ENCODE peak calls at places on chromosomes 1 and 21, in six cellular contexts. One of them, this sample, is unnamed.

GRCh38 chr1:28971980-28972771 is 57.8 kb downstream of the EPB41 start:
- DNase-seq in small intestine: no peak
- DNase-seq in CD8-positive, alpha-beta memory T cell: no peak
- DNase-seq in pancreas: no peak
- DNase-seq in brain microvascular endothelial cell: peak
- DNase-seq in bronchial epithelial cell: peak
- DNase-seq in this sample: peak

GRCh38 chr1:116983678-116984077 is 17.9 kb upstream of the CD101 start:
- DNase-seq in small intestine: peak
- DNase-seq in CD8-positive, alpha-beta memory T cell: no peak
- DNase-seq in pancreas: no peak
- DNase-seq in brain microvascular endothelial cell: no peak
- DNase-seq in bronchial epithelial cell: no peak
- DNase-seq in this sample: no peak

GRCh38 chr1:230812568-230812967 is 55.8 kb downstream of the C1orf198 start:
- DNase-seq in small intestine: no peak
- DNase-seq in CD8-positive, alpha-beta memory T cell: no peak
- DNase-seq in pancreas: no peak
- DNase-seq in brain microvascular endothelial cell: no peak
- DNase-seq in bronchial epithelial cell: no peak
- DNase-seq in this sample: no peak

GRCh38 chr1:228922722-228923376 is 187.6 kb downstream of the RHOU start:
- DNase-seq in small intestine: no peak
- DNase-seq in CD8-positive, alpha-beta memory T cell: no peak
- DNase-seq in pancreas: no peak
- DNase-seq in brain microvascular endothelial cell: no peak
- DNase-seq in bronchial epithelial cell: no peak
- DNase-seq in this sample: no peak

GRCh38 chr1:1243807-1244191 is 2.7 kb downstream of the C1QTNF12 start:
- DNase-seq in small intestine: no peak
- DNase-seq in CD8-positive, alpha-beta memory T cell: no peak
- DNase-seq in pancreas: no peak
- DNase-seq in brain microvascular endothelial cell: no peak
- DNase-seq in bronchial epithelial cell: no peak
- DNase-seq in this sample: no peak

GRCh38 chr21:41885341-41886024 is 6.3 kb upstream of the PRDM15 start:
- DNase-seq in small intestine: no peak
- DNase-seq in CD8-positive, alpha-beta memory T cell: no peak
- DNase-seq in pancreas: no peak
- DNase-seq in brain microvascular endothelial cell: no peak
- DNase-seq in bronchial epithelial cell: no peak
- DNase-seq in this sample: no peak

GRCh38 chr1:232416026-232416568 is 213.8 kb downstream of the SIPA1L2 start:
- DNase-seq in small intestine: no peak
- DNase-seq in CD8-positive, alpha-beta memory T cell: no peak
- DNase-seq in pancreas: no peak
- DNase-seq in brain microvascular endothelial cell: no peak
- DNase-seq in bronchial epithelial cell: peak
- DNase-seq in this sample: no peak

GRCh38 chr1:36481091-36481490 is 1.6 kb downstream of the CSF3R start:
- DNase-seq in small intestine: no peak
- DNase-seq in CD8-positive, alpha-beta memory T cell: no peak
- DNase-seq in pancreas: no peak
- DNase-seq in brain microvascular endothelial cell: no peak
- DNase-seq in bronchial epithelial cell: no peak
- DNase-seq in this sample: no peak

GRCh38 chr1:211635602-211636205 is 39.7 kb downstream of the NEK2 start:
- DNase-seq in small intestine: no peak
- DNase-seq in CD8-positive, alpha-beta memory T cell: no peak
- DNase-seq in pancreas: no peak
- DNase-seq in brain microvascular endothelial cell: no peak
- DNase-seq in bronchial epithelial cell: no peak
- DNase-seq in this sample: peak

GRCh38 chr1:164617607-164618564 is 58.9 kb downstream of the PBX1 start:
- DNase-seq in small intestine: no peak
- DNase-seq in CD8-positive, alpha-beta memory T cell: no peak
- DNase-seq in pancreas: no peak
- DNase-seq in brain microvascular endothelial cell: peak
- DNase-seq in bronchial epithelial cell: peak
- DNase-seq in this sample: peak

GRCh38 chr1:3113047-3113740 is 44.2 kb downstream of the PRDM16 start:
- DNase-seq in small intestine: no peak
- DNase-seq in CD8-positive, alpha-beta memory T cell: no peak
- DNase-seq in pancreas: no peak
- DNase-seq in brain microvascular endothelial cell: no peak
- DNase-seq in bronchial epithelial cell: peak
- DNase-seq in this sample: no peak

GRCh38 chr1:178436899-178437298 is 59.9 kb downstream of the CLEC20A start:
- DNase-seq in small intestine: no peak
- DNase-seq in CD8-positive, alpha-beta memory T cell: no peak
- DNase-seq in pancreas: no peak
- DNase-seq in brain microvascular endothelial cell: no peak
- DNase-seq in bronchial epithelial cell: no peak
- DNase-seq in this sample: no peak

GRCh38 chr1:24501371-24502167 is 1.1 kb upstream of the RCAN3 start:
- DNase-seq in small intestine: peak
- DNase-seq in CD8-positive, alpha-beta memory T cell: no peak
- DNase-seq in pancreas: no peak
- DNase-seq in brain microvascular endothelial cell: peak
- DNase-seq in bronchial epithelial cell: peak
- DNase-seq in this sample: peak

GRCh38 chr1:209648931-209649776 is 3.1 kb downstream of the LAMB3 start:
- DNase-seq in small intestine: peak
- DNase-seq in CD8-positive, alpha-beta memory T cell: no peak
- DNase-seq in pancreas: peak
- DNase-seq in brain microvascular endothelial cell: peak
- DNase-seq in bronchial epithelial cell: peak
- DNase-seq in this sample: peak

GRCh38 chr1:41629571-41629970 is 145.1 kb upstream of the EDN2 start:
- DNase-seq in small intestine: no peak
- DNase-seq in CD8-positive, alpha-beta memory T cell: no peak
- DNase-seq in pancreas: no peak
- DNase-seq in brain microvascular endothelial cell: peak
- DNase-seq in bronchial epithelial cell: peak
- DNase-seq in this sample: peak

GRCh38 chr1:197388801-197389200 is 120.7 kb downstream of the CRB1 start:
- DNase-seq in small intestine: no peak
- DNase-seq in CD8-positive, alpha-beta memory T cell: no peak
- DNase-seq in pancreas: no peak
- DNase-seq in brain microvascular endothelial cell: peak
- DNase-seq in bronchial epithelial cell: no peak
- DNase-seq in this sample: no peak

GRCh38 chr1:237901284-237901870 is 10.7 kb upstream of the ZP4 start:
- DNase-seq in small intestine: peak
- DNase-seq in CD8-positive, alpha-beta memory T cell: no peak
- DNase-seq in pancreas: peak
- DNase-seq in brain microvascular endothelial cell: no peak
- DNase-seq in bronchial epithelial cell: peak
- DNase-seq in this sample: peak

GRCh38 chr1:161502181-161502580 is 3.1 kb upstream of the FCGR2A start:
- DNase-seq in small intestine: no peak
- DNase-seq in CD8-positive, alpha-beta memory T cell: no peak
- DNase-seq in pancreas: no peak
- DNase-seq in brain microvascular endothelial cell: no peak
- DNase-seq in bronchial epithelial cell: no peak
- DNase-seq in this sample: no peak
- H3K4me3 ChIP-seq in small intestine: no peak
- H3K4me3 ChIP-seq in CD8-positive, alpha-beta memory T cell: no peak
- H3K4me3 ChIP-seq in pancreas: no peak
- H3K4me3 ChIP-seq in brain microvascular endothelial cell: no peak
- H3K4me3 ChIP-seq in bronchial epithelial cell: no peak
- H3K4me3 ChIP-seq in this sample: no peak

GRCh38 chr1:21048462-21048861 is 128.2 kb downstream of the EIF4G3 start:
- DNase-seq in small intestine: no peak
- DNase-seq in CD8-positive, alpha-beta memory T cell: no peak
- DNase-seq in pancreas: no peak
- DNase-seq in brain microvascular endothelial cell: no peak
- DNase-seq in bronchial epithelial cell: no peak
- DNase-seq in this sample: no peak

GRCh38 chr1:21045351-21045750 is 131.3 kb downstream of the EIF4G3 start:
- DNase-seq in small intestine: no peak
- DNase-seq in CD8-positive, alpha-beta memory T cell: no peak
- DNase-seq in pancreas: no peak
- DNase-seq in brain microvascular endothelial cell: no peak
- DNase-seq in bronchial epithelial cell: no peak
- DNase-seq in this sample: peak

GRCh38 chr1:21046132-21046531 is 130.6 kb downstream of the EIF4G3 start:
- DNase-seq in small intestine: no peak
- DNase-seq in CD8-positive, alpha-beta memory T cell: no peak
- DNase-seq in pancreas: no peak
- DNase-seq in brain microvascular endothelial cell: no peak
- DNase-seq in bronchial epithelial cell: no peak
- DNase-seq in this sample: no peak

DNA sequence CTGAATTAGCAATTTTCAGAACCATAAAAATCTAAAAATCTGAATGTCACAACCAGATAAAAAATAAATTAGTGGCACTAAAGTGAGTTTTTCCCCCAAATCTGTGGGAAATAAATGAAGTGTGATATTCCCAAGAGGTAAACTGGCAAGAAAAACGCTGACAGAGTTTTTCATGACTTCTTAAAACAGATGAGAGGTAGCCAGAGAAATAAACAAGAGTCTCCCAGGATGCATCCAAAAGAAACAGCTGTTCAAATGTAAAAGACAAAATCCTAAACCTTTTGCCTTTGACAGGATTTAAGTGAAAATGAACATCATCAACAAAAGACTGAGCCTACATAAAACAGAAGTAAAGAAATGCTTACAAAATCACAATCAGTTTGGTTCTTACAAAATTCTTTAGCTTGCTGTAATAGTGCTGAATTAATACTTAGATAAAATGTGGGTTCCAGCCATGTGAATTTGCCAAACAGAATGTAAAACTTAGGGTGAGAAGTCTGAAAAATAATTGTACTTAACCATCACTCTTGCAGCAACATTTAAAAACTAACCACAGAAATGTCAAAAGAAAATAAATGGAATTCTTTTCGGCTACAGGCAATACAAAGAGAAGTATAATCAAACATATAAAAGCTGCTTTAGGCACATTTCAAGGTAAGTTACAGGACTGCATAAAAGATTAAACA is 133.6 kb downstream of the EIF4G3 start:
- DNase-seq in small intestine: no peak
- DNase-seq in CD8-positive, alpha-beta memory T cell: no peak
- DNase-seq in pancreas: no peak
- DNase-seq in brain microvascular endothelial cell: peak
- DNase-seq in bronchial epithelial cell: no peak
- DNase-seq in this sample: peak
- H3K4me3 ChIP-seq in small intestine: no peak
- H3K4me3 ChIP-seq in CD8-positive, alpha-beta memory T cell: no peak
- H3K4me3 ChIP-seq in pancreas: no peak
- H3K4me3 ChIP-seq in brain microvascular endothelial cell: no peak
- H3K4me3 ChIP-seq in bronchial epithelial cell: no peak
- H3K4me3 ChIP-seq in this sample: no peak

DNA sequence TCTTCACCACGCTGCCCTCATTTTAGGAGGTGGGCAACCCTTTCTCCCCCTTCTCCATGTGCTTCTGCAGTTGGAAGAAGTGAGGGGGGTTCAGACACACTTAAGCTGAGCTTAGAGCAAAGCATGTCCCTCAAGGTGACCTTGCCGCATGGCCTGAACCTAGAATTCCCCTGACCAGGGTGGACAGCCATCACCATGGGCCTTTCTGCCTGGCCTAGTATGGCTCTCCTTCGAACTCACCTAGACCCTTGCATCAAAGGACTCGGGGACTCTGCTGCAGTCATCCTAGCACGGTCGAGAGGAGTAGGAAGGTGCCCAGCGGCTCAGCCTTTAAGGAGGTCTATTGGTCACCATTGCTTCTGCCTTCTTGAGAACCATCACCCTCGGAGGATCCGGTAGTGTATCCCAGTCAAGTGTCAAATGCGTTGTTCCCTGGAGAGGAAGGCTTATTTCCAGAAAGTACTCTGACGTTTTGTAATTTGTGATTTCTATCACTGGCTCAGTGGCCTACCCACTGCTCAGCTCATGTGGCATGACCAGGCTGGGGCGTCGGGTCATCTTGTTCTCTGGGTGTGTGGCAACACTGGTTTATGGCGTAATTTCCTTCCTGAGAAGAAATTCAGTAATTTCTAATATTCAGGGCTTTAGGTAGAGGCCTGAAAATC is at the start of gene KCNE1:
- DNase-seq in small intestine: no peak
- DNase-seq in CD8-positive, alpha-beta memory T cell: no peak
- DNase-seq in pancreas: no peak
- DNase-seq in brain microvascular endothelial cell: no peak
- DNase-seq in bronchial epithelial cell: peak
- DNase-seq in this sample: peak
- H3K4me3 ChIP-seq in small intestine: no peak
- H3K4me3 ChIP-seq in CD8-positive, alpha-beta memory T cell: no peak
- H3K4me3 ChIP-seq in pancreas: no peak
- H3K4me3 ChIP-seq in brain microvascular endothelial cell: no peak
- H3K4me3 ChIP-seq in bronchial epithelial cell: no peak
- H3K4me3 ChIP-seq in this sample: no peak

GRCh38 chr1:161198877-161199431 is at the start of gene ADAMTS4:
- DNase-seq in small intestine: no peak
- DNase-seq in CD8-positive, alpha-beta memory T cell: no peak
- DNase-seq in pancreas: peak
- DNase-seq in brain microvascular endothelial cell: peak
- DNase-seq in bronchial epithelial cell: no peak
- DNase-seq in this sample: peak

GRCh38 chr1:161200421-161200991 is 1.7 kb upstream of the ADAMTS4 start:
- DNase-seq in small intestine: no peak
- DNase-seq in CD8-positive, alpha-beta memory T cell: no peak
- DNase-seq in pancreas: no peak
- DNase-seq in brain microvascular endothelial cell: no peak
- DNase-seq in bronchial epithelial cell: no peak
- DNase-seq in this sample: peak

GRCh38 chr1:161201828-161202712 is at the start of gene NDUFS2:
- DNase-seq in small intestine: peak
- DNase-seq in CD8-positive, alpha-beta memory T cell: peak
- DNase-seq in pancreas: peak
- DNase-seq in brain microvascular endothelial cell: peak
- DNase-seq in bronchial epithelial cell: peak
- DNase-seq in this sample: peak

GRCh38 chr1:161199506-161200119 is 759 bp upstream of the ADAMTS4 start:
- DNase-seq in small intestine: no peak
- DNase-seq in CD8-positive, alpha-beta memory T cell: no peak
- DNase-seq in pancreas: no peak
- DNase-seq in brain microvascular endothelial cell: no peak
- DNase-seq in bronchial epithelial cell: no peak
- DNase-seq in this sample: no peak

DNA sequence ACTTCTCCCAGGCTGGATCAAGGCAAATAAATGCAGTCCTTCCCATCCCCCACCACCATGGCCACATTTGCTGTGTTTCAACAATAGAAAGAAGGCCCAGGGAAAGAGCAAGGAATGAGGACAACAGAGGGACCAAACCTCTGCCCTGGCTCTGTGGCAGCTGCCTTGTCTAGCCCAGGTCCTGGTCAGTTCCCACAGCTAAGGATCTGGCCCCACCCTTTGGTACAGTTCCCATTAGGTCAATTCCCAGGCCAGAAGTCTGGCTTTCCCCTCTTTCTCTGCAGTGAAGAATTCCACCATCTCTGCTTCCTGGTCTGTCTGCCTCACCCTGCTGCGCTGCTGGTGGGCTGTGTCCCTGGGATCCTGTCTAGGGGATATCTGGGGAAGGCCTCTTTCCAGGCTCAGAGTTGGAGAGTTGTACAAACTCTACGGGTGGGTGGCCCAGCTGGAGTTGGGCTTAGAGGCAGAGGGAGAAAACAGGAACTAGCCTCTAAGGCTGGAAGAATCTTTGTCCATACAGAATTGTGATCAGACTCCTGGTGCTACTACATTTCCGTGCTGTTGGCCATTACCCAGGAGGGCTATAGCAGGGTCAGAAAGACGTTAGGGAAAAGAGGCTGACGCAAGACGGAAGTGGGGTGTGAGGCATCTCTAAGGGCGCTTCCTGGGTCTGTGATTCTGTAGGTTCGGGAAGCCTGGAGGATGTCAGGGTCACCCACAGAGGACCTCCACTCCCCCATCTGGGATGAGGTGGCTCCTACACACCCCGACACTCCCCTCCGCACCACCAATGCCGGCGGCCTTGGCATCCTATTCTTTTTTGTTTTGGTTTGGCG is 957 bp upstream of the NDUFS2 start:
- DNase-seq in small intestine: no peak
- DNase-seq in CD8-positive, alpha-beta memory T cell: no peak
- DNase-seq in pancreas: no peak
- DNase-seq in brain microvascular endothelial cell: peak
- DNase-seq in bronchial epithelial cell: no peak
- DNase-seq in this sample: peak
- H3K4me3 ChIP-seq in small intestine: no peak
- H3K4me3 ChIP-seq in CD8-positive, alpha-beta memory T cell: peak
- H3K4me3 ChIP-seq in pancreas: peak
- H3K4me3 ChIP-seq in brain microvascular endothelial cell: peak
- H3K4me3 ChIP-seq in bronchial epithelial cell: no peak
- H3K4me3 ChIP-seq in this sample: peak

This sample was measured in fibroblast of mammary gland.